ENCODE peak calls at places on chromosomes 12 and 14, in five cellular contexts. I is GM12864, V is glutamatergic neuron, M is Calu3, U is heart left ventricle. T is an unnamed sample.

GRCh38 chr14:101333335-101334280 is 227.7 kb upstream of the DIO3 start:
- DNase-seq in U (no peak), I (no peak), M (peak; percentile 5), V (no peak), T (no peak)

GRCh38 chr14:93940437-93940836 is 13.3 kb downstream of the FAM181A start:
- DNase-seq in V (no peak), M (no peak), U (no peak), I (no peak), T (no peak)

GRCh38 chr14:29529418-29529817 is 398.2 kb downstream of the PRKD1 start:
- DNase-seq in V (peak; percentile 44), M (peak; percentile 20), U (no peak), I (no peak), T (no peak)

GRCh38 chr14:21768116-21768874 is 94.7 kb upstream of the OR4E1 start:
- DNase-seq in V (no peak), U (no peak), I (no peak), M (peak; percentile 18), T (peak; percentile 29)

GRCh38 chr12:9646794-9647622 is 22.5 kb upstream of the CLEC2D start:
- DNase-seq in I (no peak), U (no peak), V (no peak), M (no peak), T (no peak)

GRCh38 chr12:128140551-128140950 is 126.4 kb upstream of the TMEM132C start:
- DNase-seq in M (no peak), V (no peak), U (no peak), I (no peak), T (no peak)

GRCh38 chr12:43015090-43015737 is 425.7 kb upstream of the PRICKLE1 start:
- DNase-seq in I (no peak), M (no peak), U (no peak), V (no peak), T (no peak)

GRCh38 chr14:48937796-48938195 is 648.4 kb downstream of the RPS29 start:
- DNase-seq in M (no peak), V (peak; percentile 24), U (peak; percentile 18), I (no peak), T (no peak)

GRCh38 chr12:84136862-84137367 is 775.7 kb downstream of the SLC6A15 start:
- DNase-seq in V (no peak), U (no peak), I (no peak), M (no peak), T (no peak)

GRCh38 chr12:82870825-82871377 is 184.2 kb downstream of the TMTC2 start:
- DNase-seq in I (no peak), V (no peak), U (no peak), M (no peak), T (no peak)

GRCh38 chr14:66645716-66646115 is 137.8 kb downstream of the GPHN start:
- DNase-seq in I (no peak), U (no peak), V (no peak), M (no peak), T (no peak)

GRCh38 chr12:128726866-128727265 is 96.9 kb downstream of the SLC15A4 start:
- DNase-seq in M (no peak), I (no peak), V (no peak), U (no peak), T (no peak)

GRCh38 chr14:22614240-22614799 is 16.2 kb downstream of the ABHD4 start:
- DNase-seq in M (peak; percentile 73), I (peak; percentile 34), U (no peak), V (no peak), T (no peak)

GRCh38 chr12:58169826-58170225 is 228.5 kb downstream of the ATP23 start:
- DNase-seq in U (no peak), M (no peak), I (no peak), V (no peak), T (no peak)

GRCh38 chr14:72783741-72784140 is 110.2 kb downstream of the DPF3 start:
- DNase-seq in I (no peak), M (peak; percentile 67), U (no peak), V (no peak), T (no peak)

GRCh38 chr14:76761198-76761848 is at the start of gene VASH1:
- DNase-seq in V (peak; percentile 85), M (peak; percentile 58), U (peak; percentile 82), I (no peak), T (peak; percentile 94)

GRCh38 chr14:31964979-31965734 is 111.9 kb upstream of the ARHGAP5 start:
- DNase-seq in M (no peak), I (no peak), V (no peak), U (no peak), T (no peak)

GRCh38 chr12:113461666-113462065 is 10.0 kb downstream of the LHX5 start:
- DNase-seq in I (no peak), M (no peak), V (no peak), U (no peak), T (no peak)
- TF ChIP-seq CTCF in I (peak; percentile 70), M (peak; percentile 49), V (no peak), U (no peak), T (peak; percentile 37)

GRCh38 chr14:97185186-97185585 is 388.0 kb downstream of the VRK1 start:
- DNase-seq in U (no peak), I (no peak), V (no peak), M (no peak), T (peak; percentile 17)
- TF ChIP-seq CTCF in U (peak; percentile 10), I (peak; percentile 54), V (peak; percentile 32), M (no peak), T (peak; percentile 27)

GRCh38 chr12:26018926-26019325 is 60.4 kb downstream of the RASSF8 start:
- DNase-seq in I (no peak), M (no peak), V (no peak), U (no peak), T (no peak)

GRCh38 chr12:26026713-26027112 is 68.2 kb downstream of the RASSF8 start:
- DNase-seq in U (no peak), V (no peak), M (no peak), I (no peak), T (no peak)

GRCh38 chr12:26017484-26018211 is 59.2 kb downstream of the RASSF8 start:
- DNase-seq in I (no peak), V (peak; percentile 30), M (peak; percentile 47), U (no peak), T (peak; percentile 38)

GRCh38 chr12:26022043-26022442 is 63.6 kb downstream of the RASSF8 start:
- DNase-seq in V (no peak), M (no peak), U (no peak), I (no peak), T (no peak)

GRCh38 chr12:26021534-26021933 is 63.1 kb downstream of the RASSF8 start:
- DNase-seq in U (no peak), M (no peak), I (no peak), V (no peak), T (no peak)
- TF ChIP-seq CTCF in U (no peak), M (no peak), I (no peak), V (no peak), T (no peak)

GRCh38 chr14:24440606-24441399 is 1.8 kb downstream of the SDR39U1 start:
- DNase-seq in U (no peak), M (no peak), I (no peak), V (no peak), T (peak; percentile 5)

GRCh38 chr14:24441485-24441884 is 1.1 kb downstream of the SDR39U1 start:
- DNase-seq in V (no peak), M (no peak), U (no peak), I (no peak), T (peak; percentile 9)

GRCh38 chr14:24439257-24439656 is 3.3 kb downstream of the SDR39U1 start:
- DNase-seq in I (no peak), V (no peak), U (no peak), M (no peak), T (peak; percentile 4)

GRCh38 chr14:24438198-24439095 is 4.1 kb downstream of the SDR39U1 start:
- DNase-seq in U (no peak), I (no peak), V (no peak), M (no peak), T (no peak)

GRCh38 chr14:24439830-24440605 is 2.6 kb downstream of the SDR39U1 start:
- DNase-seq in M (no peak), U (no peak), V (no peak), I (no peak), T (no peak)
- TF ChIP-seq CTCF in M (no peak), U (no peak), V (no peak), I (no peak), T (no peak)

GRCh38 chr12:132281021-132281420 is 48.4 kb downstream of the GALNT9 start:
- DNase-seq in U (no peak), V (no peak), M (no peak), I (no peak), T (no peak)

GRCh38 chr12:132278421-132279183 is 50.8 kb downstream of the GALNT9 start:
- DNase-seq in M (no peak), V (no peak), I (no peak), U (no peak), T (no peak)

GRCh38 chr12:132280436-132280835 is 49.0 kb downstream of the GALNT9 start:
- DNase-seq in U (no peak), V (no peak), I (no peak), M (no peak), T (no peak)

GRCh38 chr12:132279184-132279889 is 50.1 kb downstream of the GALNT9 start:
- DNase-seq in V (no peak), U (peak; percentile 44), I (no peak), M (no peak), T (no peak)

DNA sequence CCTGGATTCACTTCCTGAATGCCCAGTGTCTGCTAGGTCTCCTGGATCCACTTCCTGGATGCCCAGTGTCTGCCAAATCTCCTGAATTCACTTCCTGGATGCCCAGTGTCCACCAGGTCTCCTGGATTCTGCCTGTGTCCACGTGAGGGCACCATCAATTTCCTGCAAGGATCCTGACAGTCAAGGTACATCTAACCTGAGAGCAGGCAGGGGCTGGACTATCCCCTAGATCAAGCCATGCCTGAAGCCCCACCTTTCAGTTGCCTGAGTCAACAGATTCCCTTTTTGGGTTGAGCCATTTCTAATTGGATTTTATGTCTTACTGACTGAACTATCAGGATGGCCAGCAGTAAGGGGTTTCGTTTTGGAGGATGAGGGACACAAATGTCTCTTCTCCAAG is 49.5 kb downstream of the GALNT9 start:
- DNase-seq in M (no peak), I (no peak), U (no peak), V (no peak), T (no peak)
- TF ChIP-seq CTCF in M (no peak), I (no peak), U (no peak), V (no peak), T (no peak)

DNA sequence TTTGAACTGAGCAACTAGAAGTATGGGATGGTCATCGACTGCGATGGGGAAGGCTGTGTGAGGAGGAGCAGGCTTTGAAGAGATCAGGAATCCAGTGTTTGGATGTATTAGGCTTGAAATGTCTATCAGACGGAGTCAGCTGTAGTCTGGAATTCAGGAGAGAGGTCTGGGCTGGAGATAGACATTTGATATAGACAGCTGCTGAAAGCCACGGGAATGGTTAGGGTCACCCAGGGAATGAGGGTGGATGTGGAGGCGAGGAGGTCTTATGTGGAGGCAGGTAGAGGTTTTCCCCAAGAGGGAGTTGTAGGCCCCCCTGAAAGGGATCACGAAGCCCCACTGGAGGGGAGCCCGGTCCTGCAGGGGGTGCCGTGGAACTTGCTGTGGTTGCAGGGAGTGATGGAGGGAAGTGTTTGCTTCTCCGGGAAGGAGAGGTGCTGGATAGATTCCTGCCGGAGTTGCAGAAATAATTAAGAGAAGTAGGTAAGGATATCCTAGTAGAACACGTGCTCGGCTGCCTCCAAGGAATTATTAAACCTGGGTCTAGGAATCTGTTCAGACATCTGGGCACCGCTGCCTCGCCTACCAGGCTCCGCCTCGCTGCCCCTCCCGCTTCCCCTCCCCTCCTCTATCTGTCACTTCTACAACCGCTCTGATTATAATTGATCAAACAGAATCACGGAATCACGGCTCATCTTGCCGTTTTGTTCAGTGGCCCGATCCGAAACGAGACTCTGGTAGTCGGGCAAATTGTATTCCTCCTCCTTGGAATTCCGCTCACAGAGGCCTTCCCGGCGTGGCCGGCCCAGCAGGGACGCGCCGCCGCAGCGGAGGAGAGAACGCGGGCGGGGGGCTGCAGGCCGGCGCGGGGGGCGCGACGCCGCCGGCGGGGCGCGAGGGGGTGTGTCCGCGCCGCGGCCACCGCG is 824 bp upstream of the CACNA1C start:
- DNase-seq in I (no peak), M (no peak), U (no peak), V (peak; percentile 51), T (no peak)
- TF ChIP-seq CTCF in I (no peak), M (no peak), U (no peak), V (no peak), T (no peak)

T was measured in GM13977.